ENCODE peak calls at places on chromosomes 4 and X, in five cellular contexts. N, E, G, Z and O are unnamed samples.

GRCh38 chr4:154982187-154983047 is 201.3 kb downstream of the RBM46 start:
- DNase-seq in N (peak), E (peak), G (peak), Z (peak), O (peak)

GRCh38 chrX:120015145-120016067 is 62.1 kb downstream of the RHOXF2B start:
- DNase-seq in N (no peak), E (no peak), G (no peak), Z (peak), O (no peak)

GRCh38 chrX:11113731-11114130 is 2.6 kb downstream of the HCCS start:
- DNase-seq in N (no peak), E (no peak), G (no peak), Z (no peak), O (peak)

GRCh38 chrX:136546369-136546768 is 14.4 kb downstream of the VGLL1 start:
- DNase-seq in N (no peak), E (no peak), G (no peak), Z (no peak), O (no peak)

GRCh38 chr4:7151668-7152227 is 40.6 kb upstream of the SORCS2 start:
- DNase-seq in N (no peak), E (no peak), G (no peak), Z (no peak), O (no peak)

GRCh38 chrX:34437586-34437985 is 219.5 kb downstream of the TMEM47 start:
- DNase-seq in N (no peak), E (no peak), G (no peak), Z (no peak), O (no peak)

GRCh38 chr4:46354863-46355262 is 35.1 kb downstream of the GABRA2 start:
- DNase-seq in N (no peak), E (no peak), G (no peak), Z (no peak), O (no peak)

GRCh38 chrX:1323315-1323714 is 13.3 kb upstream of the IL3RA start:
- DNase-seq in N (no peak), E (peak), G (peak), Z (peak), O (peak)

GRCh38 chr4:69167300-69167699 is 47.2 kb downstream of the UGT2B11 start:
- DNase-seq in N (no peak), E (no peak), G (no peak), Z (no peak), O (no peak)

GRCh38 chr4:13349096-13349495 is 135.0 kb downstream of the RAB28 start:
- DNase-seq in N (no peak), E (no peak), G (no peak), Z (no peak), O (peak)

GRCh38 chrX:123184858-123185251 is 777 bp downstream of the GRIA3 start:
- DNase-seq in N (peak), E (no peak), G (no peak), Z (peak), O (no peak)

GRCh38 chr4:136680271-136680670 is 852.0 kb downstream of the PCDH18 start:
- DNase-seq in N (no peak), E (no peak), G (no peak), Z (peak), O (no peak)

GRCh38 chrX:153771261-153771681 is 7.2 kb downstream of the PLXNB3 start:
- DNase-seq in N (no peak), E (no peak), G (no peak), Z (no peak), O (no peak)

GRCh38 chrX:102650903-102651241 is 411 bp upstream of the GPRASP1 start:
- DNase-seq in N (no peak), E (no peak), G (no peak), Z (no peak), O (no peak)

GRCh38 chr4:154407483-154407882 is 84.1 kb downstream of the DCHS2 start:
- DNase-seq in N (no peak), E (no peak), G (no peak), Z (no peak), O (no peak)

GRCh38 chr4:130812117-130812765 is 1716.3 kb downstream of the C4orf33 start:
- DNase-seq in N (no peak), E (no peak), G (no peak), Z (no peak), O (peak)

GRCh38 chr4:140109626-140110213 is 44.3 kb downstream of the MAML3 start:
- DNase-seq in N (peak), E (no peak), G (no peak), Z (peak), O (no peak)

GRCh38 chr4:152633118-152633517 is 46.7 kb downstream of the TMEM154 start:
- DNase-seq in N (no peak), E (no peak), G (no peak), Z (peak), O (no peak)

GRCh38 chr4:55546633-55547460 is at the start of gene CLOCK:
- DNase-seq in N (peak), E (peak), G (peak), Z (peak), O (peak)

GRCh38 chr4:121696140-121696640 is 590 bp downstream of the ANXA5 start:
- DNase-seq in N (peak), E (no peak), G (peak), Z (peak), O (peak)

GRCh38 chr4:5881340-5881739 is 11.5 kb downstream of the CRMP1 start:
- DNase-seq in N (no peak), E (no peak), G (no peak), Z (peak), O (peak)

GRCh38 chrX:109840585-109840984 is 107.5 kb upstream of the ACSL4 start:
- DNase-seq in N (no peak), E (peak), G (no peak), Z (peak), O (peak)

GRCh38 chrX:37350034-37350365 is 836 bp downstream of the PRRG1 start:
- DNase-seq in N (no peak), E (no peak), G (no peak), Z (no peak), O (no peak)